ENCODE peak calls at places on chromosomes 13 and 19, in six cellular contexts. C is left ventricle myocardium inferior; Y is stimulated activated CD4-positive, alpha-beta T cell treated with anti-CD3 and anti-CD28 coated beads, Interleukin-1b, Interleukin-23, amount 100 ng/mL, for 1 hour; S is HAP-1; V is activated T-helper 1 cell treated with anti-CD3 and anti-CD28 coated beads, Interleukin-12 subunit alpha, Interleukin-12 subunit beta, Interleukin-2, Interleukin-4 antibody, amounts not matched to agents 30 ng/mL and 10 ng/mL and 1 ng/mL, durations not matched to agents 14 hours and 24 hours and 36 hours; E is aorta. H is an unnamed sample.

GRCh38 chr13:20489185-20489820 is 36.4 kb downstream of the CRYL1 start:
- DNase-seq in C (no peak), V (peak; percentile 25), Y (peak; percentile 30), S (no peak), E (no peak), H (peak; percentile 73)

GRCh38 chr13:101265934-101266333 is 150.4 kb downstream of the NALCN start:
- DNase-seq in V (no peak), C (no peak), Y (no peak), E (no peak), S (no peak), H (no peak)

GRCh38 chr13:87120476-87120875 is 550.7 kb upstream of the SLITRK5 start:
- DNase-seq in E (no peak), V (no peak), S (no peak), C (no peak), Y (no peak), H (no peak)

GRCh38 chr19:51573331-51573730 is 2.2 kb downstream of the ZNF175 start:
- DNase-seq in V (no peak), Y (no peak), C (no peak), S (no peak), E (no peak), H (no peak)

GRCh38 chr13:108313382-108313781 is 43.9 kb downstream of the TNFSF13B start:
- DNase-seq in V (no peak), Y (no peak), E (no peak), S (no peak), C (no peak), H (no peak)

GRCh38 chr19:52095172-52096014 is at the start of gene ZNF841:
- DNase-seq in S (peak; percentile 75), C (peak; percentile 97), V (peak; percentile 81), E (peak; percentile 97), Y (peak; percentile 78), H (peak; percentile 96)

GRCh38 chr13:111203742-111204386 is 88.8 kb downstream of the ARHGEF7 start:
- DNase-seq in E (no peak), S (no peak), Y (no peak), C (no peak), V (no peak), H (no peak)

GRCh38 chr19:5967994-5968430 is 9.9 kb downstream of the RANBP3 start:
- DNase-seq in E (peak; percentile 70), Y (peak; percentile 24), V (peak; percentile 52), C (peak; percentile 52), S (peak; percentile 81), H (peak; percentile 85)

GRCh38 chr19:2803486-2804155 is 16.0 kb upstream of the ZNF554 start:
- DNase-seq in V (no peak), S (no peak), Y (no peak), C (no peak), E (no peak), H (no peak)

GRCh38 chr19:1665565-1666047 is 13.2 kb upstream of the TCF3 start:
- DNase-seq in C (no peak), V (no peak), Y (no peak), S (no peak), E (no peak), H (no peak)

GRCh38 chr19:35093941-35094647 is 21.5 kb upstream of the FXYD3 start:
- DNase-seq in Y (no peak), E (no peak), S (no peak), C (no peak), V (no peak), H (no peak)

GRCh38 chr13:51739403-51740112 is 64.4 kb downstream of the DHRS12 start:
- DNase-seq in S (no peak), E (no peak), V (no peak), C (no peak), Y (no peak), H (peak; percentile 63)

GRCh38 chr19:50313812-50314536 is 15.2 kb downstream of the KCNC3 start:
- DNase-seq in V (no peak), C (no peak), E (no peak), Y (no peak), S (no peak), H (no peak)

GRCh38 chr19:47778089-47778953 is at the start of gene SELENOW:
- DNase-seq in Y (peak; percentile 60), S (peak; percentile 88), E (peak; percentile 85), V (peak; percentile 76), C (peak; percentile 82), H (peak; percentile 78)

GRCh38 chr19:44807652-44808462 is 1.0 kb upstream of the BCAM start:
- DNase-seq in Y (no peak), E (no peak), V (no peak), C (no peak), S (peak; percentile 55), H (no peak)

GRCh38 chr19:53467138-53467502 is 413 bp upstream of the ZNF813 start:
- DNase-seq in Y (no peak), E (peak; percentile 47), S (no peak), V (no peak), C (peak; percentile 19), H (peak; percentile 28)

GRCh38 chr19:10380311-10381102 is at the start of gene TYK2:
- DNase-seq in S (peak; percentile 99), V (peak; percentile 98), E (peak; percentile 98), Y (peak; percentile 97), C (peak; percentile 96), H (peak; percentile 98)

GRCh38 chr19:16889883-16890460 is 1.2 kb downstream of the F2RL3 start:
- DNase-seq in S (no peak), C (no peak), V (no peak), Y (no peak), E (no peak), H (no peak)

GRCh38 chr19:13181747-13182388 is 31.7 kb downstream of the IER2 start:
- DNase-seq in V (no peak), C (peak; percentile 85), S (no peak), E (peak; percentile 87), Y (no peak), H (peak; percentile 70)

GRCh38 chr19:35712910-35713845 is 4.6 kb upstream of the KMT2B start:
- DNase-seq in S (no peak), C (no peak), E (no peak), Y (no peak), V (peak; percentile 64), H (no peak)

GRCh38 chr19:18605546-18606280 is 886 bp downstream of the CRLF1 start:
- DNase-seq in V (no peak), E (no peak), Y (no peak), S (peak; percentile 28), C (no peak), H (no peak)

GRCh38 chr13:43359536-43359935 is 336.1 kb downstream of the DNAJC15 start:
- DNase-seq in Y (no peak), V (no peak), S (peak; percentile 59), C (no peak), E (no peak), H (no peak)

GRCh38 chr19:11435833-11436313 is 438 bp downstream of the PRKCSH start:
- DNase-seq in V (no peak), C (no peak), Y (no peak), E (no peak), S (peak; percentile 35), H (no peak)

GRCh38 chr19:29663861-29664752 is 1.2 kb upstream of the PLEKHF1 start:
- DNase-seq in V (no peak), E (no peak), S (no peak), Y (no peak), C (no peak), H (no peak)

GRCh38 chr13:52845334-52845761 is 3.1 kb downstream of the PCDH8 start:
- DNase-seq in S (no peak), V (no peak), C (no peak), E (no peak), Y (no peak), H (no peak)

GRCh38 chr19:8310342-8311055 is 2.3 kb upstream of the CD320 start:
- DNase-seq in Y (no peak), S (peak; percentile 5), E (peak; percentile 40), C (no peak), V (no peak), H (no peak)

GRCh38 chr19:38929929-38930775 is at the start of gene SARS2:
- DNase-seq in E (peak; percentile 94), Y (peak; percentile 77), V (peak; percentile 91), C (peak; percentile 91), S (peak; percentile 94), H (peak; percentile 94)

GRCh38 chr13:113006660-113007059 is 37.6 kb downstream of the MCF2L start:
- DNase-seq in C (no peak), V (no peak), S (no peak), E (no peak), Y (no peak), H (no peak)

GRCh38 chr13:79445968-79446645 is 34.8 kb upstream of the NDFIP2 start:
- DNase-seq in C (no peak), S (no peak), V (no peak), Y (no peak), E (no peak), H (no peak)

GRCh38 chr19:5094768-5095567 is 126.1 kb downstream of the KDM4B start:
- DNase-seq in C (no peak), Y (no peak), S (no peak), E (no peak), V (no peak), H (no peak)

GRCh38 chr19:33214621-33215020 is 11.0 kb downstream of the SLC7A10 start:
- DNase-seq in Y (no peak), E (no peak), S (peak; percentile 52), V (no peak), C (no peak), H (no peak)

GRCh38 chr19:14509382-14509781 is 8.8 kb downstream of the DNAJB1 start:
- DNase-seq in S (peak; percentile 15), E (no peak), V (no peak), C (no peak), Y (no peak), H (no peak)

GRCh38 chr19:46984077-46985010 is 35.3 kb upstream of the NPAS1 start:
- DNase-seq in C (peak; percentile 61), Y (no peak), S (no peak), V (no peak), E (peak; percentile 60), H (no peak)